ENCODE peak calls at places on chromosomes 6 and 20, in ten cellular contexts. C is spleen, H is H54, K is IMR-90, R is GM12892, F is heart left ventricle, X is A549, P is right lobe of liver, O is ovary, M is body of pancreas. N is an unnamed sample.

GRCh38 chr20:41245086-41245707 is 72.3 kb downstream of the ZHX3 start:
- DNase-seq in C (no peak), H (no peak), K (peak; percentile 42), R (no peak), F (no peak), X (no peak), P (no peak), O (peak; percentile 28), M (no peak), N (no peak)

GRCh38 chr20:19940945-19941590 is 76.1 kb upstream of the NAA20 start:
- DNase-seq in C (no peak), H (no peak), K (no peak), R (no peak), F (no peak), X (no peak), P (no peak), O (no peak), M (no peak), N (no peak)

GRCh38 chr6:75880305-75880704 is 131.3 kb downstream of the MYO6 start:
- DNase-seq in C (no peak), H (no peak), K (no peak), R (no peak), F (no peak), X (no peak), P (no peak), O (no peak), M (no peak), N (no peak)

GRCh38 chr6:40326689-40327404 is 260.3 kb downstream of the LRFN2 start:
- DNase-seq in C (no peak), H (no peak), K (no peak), R (no peak), F (no peak), X (no peak), P (no peak), O (no peak), M (no peak), N (no peak)

GRCh38 chr20:36085686-36086267 is 68.8 kb upstream of the EPB41L1 start:
- DNase-seq in C (no peak), H (no peak), K (peak; percentile 60), R (no peak), F (no peak), X (peak; percentile 98), P (no peak), O (no peak), M (peak; percentile 33), N (peak; percentile 16)

GRCh38 chr20:9514461-9515210 is at the start of gene LAMP5:
- DNase-seq in C (no peak), H (no peak), K (peak; percentile 29), R (no peak), F (no peak), X (no peak), P (no peak), O (no peak), M (peak; percentile 33), N (no peak)

GRCh38 chr6:42938987-42939809 is 9.9 kb downstream of the CNPY3 start:
- DNase-seq in C (no peak), H (no peak), K (no peak), R (no peak), F (no peak), X (no peak), P (peak; percentile 94), O (no peak), M (peak; percentile 95), N (no peak)

GRCh38 chr6:24583463-24584389 is 62.3 kb downstream of the KIAA0319 start:
- DNase-seq in C (peak; percentile 88), H (peak; percentile 35), K (peak; percentile 63), R (no peak), F (peak; percentile 73), X (peak; percentile 70), P (peak; percentile 69), O (peak; percentile 43), M (peak; percentile 82), N (peak; percentile 77)

GRCh38 chr6:112360498-112360897 is 13.4 kb downstream of the RFPL4B start:
- DNase-seq in C (no peak), H (no peak), K (peak; percentile 29), R (no peak), F (no peak), X (no peak), P (no peak), O (no peak), M (no peak), N (no peak)

GRCh38 chr6:116010400-116011095 is 50.1 kb downstream of the FRK start:
- DNase-seq in C (peak; percentile 73), H (no peak), K (peak; percentile 75), R (no peak), F (peak; percentile 73), X (peak; percentile 69), P (peak; percentile 68), O (peak; percentile 48), M (peak; percentile 67), N (peak; percentile 53)

GRCh38 chr6:44222987-44223470 is 366 bp upstream of the SLC29A1 start:
- DNase-seq in C (no peak), H (peak; percentile 89), K (no peak), R (no peak), F (no peak), X (no peak), P (no peak), O (no peak), M (no peak), N (peak; percentile 55)

DNA sequence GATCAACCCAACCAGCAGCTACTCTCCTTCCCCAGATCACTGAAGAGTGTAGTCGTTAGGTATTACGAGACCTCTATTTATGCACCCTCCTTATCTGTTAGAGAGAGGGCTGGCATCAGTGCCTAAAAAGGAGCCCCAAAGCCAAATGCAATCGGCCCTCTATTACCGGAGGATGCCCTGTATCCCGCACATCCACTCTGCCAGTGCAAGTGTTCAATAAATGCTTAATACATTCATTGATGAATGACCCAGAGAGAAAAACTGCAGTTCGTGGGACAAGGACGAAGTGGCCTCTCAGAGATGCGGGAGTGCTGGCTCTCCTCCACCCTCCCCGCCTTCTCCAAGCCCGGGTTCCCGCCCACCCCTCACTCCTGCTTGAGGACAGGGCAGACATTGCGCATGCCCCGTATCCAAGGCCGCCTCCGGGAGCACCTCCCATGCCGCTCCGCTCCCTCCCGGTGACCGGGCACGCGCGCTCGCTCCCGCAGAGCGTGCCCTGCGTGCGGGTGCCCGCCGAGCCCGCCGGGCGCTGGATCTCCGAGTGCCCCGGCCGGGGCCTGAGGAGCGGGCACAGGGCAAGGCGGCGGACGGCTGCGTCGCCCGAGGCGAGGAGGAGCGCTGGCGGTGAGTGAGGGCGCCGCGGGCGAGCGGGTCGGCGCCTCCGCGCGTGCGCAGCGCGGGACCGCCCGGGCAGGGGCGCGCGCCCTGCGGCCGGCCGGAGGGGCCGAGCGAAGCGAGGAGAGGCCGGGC is 27.2 kb upstream of the BTBD3 start:
- DNase-seq in C (peak; percentile 92), H (peak; percentile 65), K (peak; percentile 91), R (peak; percentile 5), F (peak; percentile 95), X (peak; percentile 93), P (peak; percentile 93), O (peak; percentile 87), M (peak; percentile 94), N (peak; percentile 82)
- TF ChIP-seq POLR2A in C (no peak), H (peak; percentile 77), K (peak; percentile 21), R (no peak), F (peak; percentile 56), X (peak; percentile 81), P (peak; percentile 73), O (peak; percentile 58), M (peak; percentile 17), N (peak; percentile 56)

GRCh38 chr20:25623736-25624499 is at the start of gene NANP:
- DNase-seq in C (peak; percentile 97), H (peak; percentile 95), K (peak; percentile 98), R (peak; percentile 91), F (peak; percentile 98), X (peak; percentile 99), P (peak; percentile 96), O (peak; percentile 97), M (peak; percentile 97), N (peak; percentile 94)
- TF ChIP-seq POLR2A in C (no peak), H (peak; percentile 91), K (peak; percentile 96), R (peak; percentile 93), F (peak; percentile 71), X (peak; percentile 92), P (peak; percentile 80), O (peak; percentile 75), M (peak; percentile 89), N (peak; percentile 95)

GRCh38 chr20:32224463-32224862 is 16.8 kb downstream of the POFUT1 start:
- DNase-seq in C (no peak), H (no peak), K (no peak), R (no peak), F (no peak), X (no peak), P (no peak), O (no peak), M (no peak), N (no peak)
- TF ChIP-seq POLR2A in C (no peak), H (no peak), K (no peak), R (no peak), F (no peak), X (no peak), P (no peak), O (no peak), M (no peak), N (no peak)

GRCh38 chr6:35469711-35470662 is 1.8 kb downstream of the RPL10A start:
- DNase-seq in C (no peak), H (no peak), K (no peak), R (no peak), F (no peak), X (no peak), P (no peak), O (no peak), M (peak; percentile 52), N (peak; percentile 32)

GRCh38 chr6:35468980-35469710 is 944 bp downstream of the RPL10A start:
- DNase-seq in C (peak; percentile 89), H (no peak), K (no peak), R (no peak), F (no peak), X (no peak), P (no peak), O (peak; percentile 45), M (no peak), N (peak; percentile 62)

GRCh38 chr6:35470663-35471120 is 2.5 kb downstream of the RPL10A start:
- DNase-seq in C (no peak), H (no peak), K (no peak), R (no peak), F (no peak), X (no peak), P (no peak), O (no peak), M (no peak), N (no peak)

GRCh38 chr6:35465646-35466045 is 2.6 kb upstream of the RPL10A start:
- DNase-seq in C (no peak), H (no peak), K (no peak), R (no peak), F (no peak), X (no peak), P (no peak), O (no peak), M (no peak), N (no peak)

DNA sequence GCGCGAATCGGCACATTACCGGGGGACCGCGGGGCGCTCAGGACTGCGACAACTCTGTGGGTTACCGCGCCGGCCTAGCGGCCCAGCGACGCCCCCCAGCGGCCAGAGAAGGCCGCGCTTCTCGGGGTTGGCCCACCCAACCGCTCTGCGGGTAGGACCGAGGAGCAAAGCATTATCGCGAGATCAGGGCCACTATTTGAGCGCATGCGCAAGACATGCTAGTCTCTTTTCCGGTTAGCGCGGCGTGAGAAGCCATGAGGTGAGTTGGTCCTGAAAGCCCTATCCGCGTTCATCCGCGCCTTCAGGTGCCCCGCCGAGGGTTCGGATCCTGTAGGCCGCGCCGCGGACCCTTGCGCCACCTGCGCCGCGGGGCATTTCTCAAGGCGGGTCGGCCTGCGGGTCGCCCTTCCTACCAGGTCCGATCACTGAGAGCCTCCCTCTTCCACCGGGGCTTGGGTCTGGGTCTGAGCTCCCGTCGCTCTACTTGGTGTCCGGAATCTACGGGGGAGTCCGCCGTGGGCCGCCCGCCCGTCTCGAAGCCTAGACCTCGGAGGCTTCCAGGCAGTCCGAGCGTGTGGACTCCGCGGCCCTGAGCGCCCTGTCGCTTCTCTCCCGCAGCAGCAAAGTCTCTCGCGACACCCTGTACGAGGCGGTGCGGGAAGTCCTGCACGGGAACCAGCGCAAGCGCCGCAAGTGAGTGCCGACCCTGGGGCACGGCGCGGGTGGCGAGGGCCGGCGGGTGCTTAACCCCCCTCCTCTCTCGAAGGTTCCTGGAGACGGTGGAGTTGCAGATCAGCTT is at the start of gene RPL10A:
- DNase-seq in C (peak; percentile 98), H (peak; percentile 93), K (peak; percentile 96), R (peak; percentile 91), F (peak; percentile 97), X (peak; percentile 95), P (peak; percentile 96), O (peak; percentile 96), M (peak; percentile 98), N (peak; percentile 98)
- TF ChIP-seq POLR2A in C (peak; percentile 47), H (peak; percentile 99), K (peak; percentile 99), R (peak; percentile 100), F (peak; percentile 92), X (peak; percentile 99), P (peak; percentile 90), O (peak; percentile 95), M (peak; percentile 96), N (peak; percentile 99)

N was measured in erythroblast.